ENCODE peak calls at places on chromosomes 1 and 21, in four cellular contexts. R is HCT116, F is GM23338, D is PC-3. Y is an unnamed sample.

GRCh38 chr1:186082235-186082937 is 292.7 kb downstream of the TPR start:
- DNase-seq in R (peak; percentile 35), F (no peak), D (peak; percentile 96), Y (peak; percentile 92)

GRCh38 chr21:38386967-38387366 is 111.3 kb downstream of the ERG start:
- DNase-seq in R (no peak), F (no peak), D (no peak), Y (no peak)

GRCh38 chr1:33997127-33998047 is 133.5 kb downstream of the HMGB4 start:
- DNase-seq in R (no peak), F (no peak), D (no peak), Y (no peak)

GRCh38 chr1:20413136-20413790 is 72.7 kb downstream of the CAMK2N1 start:
- DNase-seq in R (no peak), F (no peak), D (no peak), Y (no peak)

GRCh38 chr1:1032428-1032827 is 12.5 kb downstream of the AGRN start:
- DNase-seq in R (no peak), F (peak; percentile 53), D (no peak), Y (no peak)

GRCh38 chr1:226677121-226678020 is 61.7 kb downstream of the ITPKB start:
- DNase-seq in R (no peak), F (no peak), D (peak; percentile 99), Y (peak; percentile 69)

GRCh38 chr1:51139474-51139873 is 37.4 kb downstream of the C1orf185 start:
- DNase-seq in R (no peak), F (no peak), D (peak; percentile 18), Y (peak; percentile 8)

GRCh38 chr1:39779137-39779536 is 8.0 kb upstream of the OXCT2 start:
- DNase-seq in R (no peak), F (no peak), D (no peak), Y (no peak)

GRCh38 chr1:81937791-81938450 is 137.2 kb downstream of the ADGRL2 start:
- DNase-seq in R (no peak), F (no peak), D (no peak), Y (no peak)

GRCh38 chr21:24988941-24989340 is 618.3 kb downstream of the MRPL39 start:
- DNase-seq in R (no peak), F (no peak), D (no peak), Y (no peak)

GRCh38 chr1:31642366-31642765 is 2.3 kb downstream of the PEF1 start:
- DNase-seq in R (no peak), F (peak; percentile 74), D (no peak), Y (no peak)

GRCh38 chr1:15430787-15431570 is 7.3 kb upstream of the CTRC start:
- DNase-seq in R (no peak), F (peak; percentile 86), D (peak; percentile 59), Y (peak; percentile 55)

GRCh38 chr1:15429701-15430149 is 8.5 kb upstream of the CTRC start:
- DNase-seq in R (no peak), F (no peak), D (peak; percentile 82), Y (no peak)

GRCh38 chr1:15426492-15427279 is 11.6 kb upstream of the CTRC start:
- DNase-seq in R (no peak), F (no peak), D (peak; percentile 51), Y (no peak)

GRCh38 chr1:15427280-15427666 is 11.0 kb upstream of the CTRC start:
- DNase-seq in R (no peak), F (no peak), D (no peak), Y (no peak)

DNA sequence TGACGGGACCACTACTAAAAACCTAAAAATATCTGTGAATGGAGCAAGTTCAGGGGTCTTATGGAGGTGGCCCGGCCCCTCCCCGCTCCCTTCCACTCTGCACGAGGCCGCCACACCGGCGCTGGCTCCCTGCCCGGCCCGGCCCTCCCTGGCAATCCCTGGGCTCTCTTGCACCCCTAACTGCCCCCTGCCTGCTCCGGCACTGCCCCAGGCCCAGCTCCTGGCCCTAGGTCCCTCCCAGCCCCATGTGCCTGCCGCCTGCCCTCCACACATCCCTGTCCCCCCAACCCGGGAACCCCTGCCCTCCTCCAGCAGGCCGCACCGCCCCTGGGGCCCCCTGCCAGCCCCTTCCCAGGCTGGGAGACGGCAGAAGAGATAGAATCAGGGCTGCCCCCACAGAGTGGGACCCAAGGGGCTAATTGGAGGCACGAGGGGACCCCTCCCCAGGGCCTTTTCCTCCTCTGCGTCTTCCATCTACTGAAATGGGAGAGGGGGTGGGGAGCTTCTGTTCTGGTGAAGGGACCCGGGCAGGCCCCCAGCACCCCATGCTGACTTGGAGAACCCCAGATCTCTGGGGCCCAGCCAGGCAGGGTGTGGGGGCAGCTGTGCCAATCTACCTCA is 9.3 kb upstream of the CTRC start:
- DNase-seq in R (no peak), F (no peak), D (no peak), Y (no peak)
- H3K4me1 ChIP-seq in R (peaks cover 69% of the 10 kb centered on the region), F (no peaks in the 10 kb centered on the region), D (peaks cover 41% of the 10 kb centered on the region), Y (no peaks in the 10 kb centered on the region)

DNA sequence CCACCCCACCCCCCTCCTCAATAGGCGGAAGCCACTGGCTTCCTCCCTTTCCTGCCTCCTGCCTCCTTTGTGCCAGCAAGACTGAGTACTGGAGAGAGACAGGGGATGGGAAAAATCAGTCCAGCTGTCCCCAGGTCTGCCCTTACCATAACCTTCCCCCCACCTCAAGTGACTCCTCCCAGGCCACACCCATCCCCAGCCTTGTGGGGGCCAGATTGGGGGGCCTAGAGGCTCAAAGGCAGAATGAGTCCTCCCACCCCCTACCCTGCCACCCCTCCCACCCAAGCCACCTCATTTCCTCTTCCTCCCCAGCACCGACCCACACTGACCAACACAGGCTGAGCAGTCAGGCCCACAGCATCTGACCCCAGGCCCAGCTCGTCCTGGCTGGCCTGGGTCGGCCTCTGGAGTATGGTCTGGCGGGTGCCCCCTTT is at the start of gene TIE1:
- DNase-seq in R (no peak), F (no peak), D (no peak), Y (no peak)
- H3K4me2 ChIP-seq in R (no peak within 1 kb of the TSS), F (no peak within 1 kb of the TSS), D (no peak within 1 kb of the TSS), Y (no peak within 1 kb of the TSS)

DNA sequence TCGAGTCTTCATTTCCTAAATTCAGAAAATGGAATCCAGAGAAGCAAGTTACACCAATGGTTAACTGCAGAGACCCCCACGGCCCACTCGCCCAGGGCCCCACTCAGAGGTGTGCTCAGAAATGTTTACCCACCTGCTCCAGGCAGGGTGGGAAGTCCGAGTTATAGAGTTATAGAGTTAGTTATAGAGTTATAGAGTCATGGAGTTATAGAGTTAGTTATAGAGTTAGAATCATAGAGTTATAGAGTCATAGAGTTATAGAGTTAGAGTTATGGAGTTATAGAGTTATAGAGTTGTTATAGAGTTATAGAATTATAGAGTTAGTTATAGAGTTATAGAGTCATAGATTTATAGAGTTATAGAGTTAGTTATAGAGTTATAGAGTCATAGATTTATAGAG is 31.7 kb downstream of the UBASH3A start:
- DNase-seq in R (no peak), F (no peak), D (no peak), Y (no peak)
- H3K9me2 ChIP-seq in R (no peaks in the 10 kb centered on the region), F (no peaks in the 10 kb centered on the region), D (no peaks in the 10 kb centered on the region), Y (no peaks in the 10 kb centered on the region)

DNA sequence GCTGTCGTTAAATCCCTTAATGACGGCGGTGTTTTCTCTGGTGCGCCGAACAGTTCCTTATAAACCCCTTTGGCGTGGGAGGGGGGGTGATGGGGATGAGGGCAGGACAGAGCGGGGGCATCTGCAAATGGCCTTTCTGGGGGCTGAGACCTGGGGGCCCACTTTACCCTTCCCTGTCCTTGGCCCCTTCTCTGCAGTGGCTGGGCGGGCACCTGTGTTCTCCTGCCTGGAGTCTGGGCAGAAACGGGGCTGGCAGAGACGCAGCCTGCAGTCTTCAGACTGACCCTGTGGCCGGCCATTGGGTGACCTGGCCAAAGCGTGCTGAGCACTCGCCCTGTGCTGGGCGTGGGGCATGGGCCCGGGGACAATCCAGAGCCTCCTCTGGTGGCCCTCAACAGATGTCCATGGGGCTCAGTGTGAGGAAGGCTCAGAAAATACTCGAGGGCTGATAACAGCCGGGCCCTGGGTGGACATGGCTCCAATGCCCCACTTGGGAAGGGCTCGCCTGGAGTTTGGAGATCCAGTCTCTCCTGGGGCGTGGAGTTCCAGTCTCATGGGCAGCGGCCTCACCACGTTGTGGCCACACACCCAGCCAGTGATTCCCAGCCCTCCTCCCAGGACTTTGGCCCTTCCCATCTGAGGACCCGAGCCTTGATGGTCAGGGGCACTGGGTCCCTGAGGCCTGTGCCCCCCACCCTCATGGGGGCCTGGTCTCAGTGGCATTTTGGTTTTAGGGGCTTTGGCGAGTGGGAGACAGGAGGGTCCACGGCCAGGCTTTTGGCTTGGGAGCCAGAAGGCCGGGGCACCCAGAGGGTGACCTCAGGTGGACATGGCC is 50.7 kb upstream of the ACTRT2 start:
- DNase-seq in R (no peak), F (no peak), D (no peak), Y (no peak)
- H3K4me1 ChIP-seq in R (no peaks in the 10 kb centered on the region), F (no peaks in the 10 kb centered on the region), D (no peaks in the 10 kb centered on the region), Y (no peaks in the 10 kb centered on the region)

GRCh38 chr1:15262003-15262377 is 15.0 kb downstream of the FHAD1 start:
- DNase-seq in R (no peak), F (no peak), D (no peak), Y (no peak)
- H3K4me2 ChIP-seq in R (peak overlapping the region; percentile 95), F (no peak overlapping the region), D (no peak overlapping the region), Y (no peak overlapping the region)

GRCh38 chr1:228074954-228075730 is 7.4 kb upstream of the ARF1 start:
- DNase-seq in R (no peak), F (peak; percentile 31), D (no peak), Y (no peak)
- H3K9me2 ChIP-seq in R (no peaks in the 10 kb centered on the region), F (no peaks in the 10 kb centered on the region), D (no peaks in the 10 kb centered on the region), Y (no peaks in the 10 kb centered on the region)

GRCh38 chr1:235326719-235327558 is 1.0 kb downstream of the ARID4B start:
- DNase-seq in R (no peak), F (peak; percentile 69), D (peak; percentile 11), Y (peak; percentile 73)

GRCh38 chr1:235327559-235328270 is at the start of gene ARID4B:
- DNase-seq in R (no peak), F (no peak), D (no peak), Y (no peak)

GRCh38 chr1:235324296-235324695 is 3.7 kb downstream of the ARID4B start:
- DNase-seq in R (no peak), F (no peak), D (no peak), Y (no peak)

GRCh38 chr1:235325139-235325538 is 2.8 kb downstream of the ARID4B start:
- DNase-seq in R (no peak), F (no peak), D (no peak), Y (no peak)

GRCh38 chr1:235325854-235326253 is 2.1 kb downstream of the ARID4B start:
- DNase-seq in R (no peak), F (no peak), D (no peak), Y (no peak)
- H3K4me1 ChIP-seq in R (peaks cover 21% of the 10 kb centered on the region), F (peaks cover 25% of the 10 kb centered on the region), D (peaks cover 16% of the 10 kb centered on the region), Y (peaks cover 28% of the 10 kb centered on the region)

DNA sequence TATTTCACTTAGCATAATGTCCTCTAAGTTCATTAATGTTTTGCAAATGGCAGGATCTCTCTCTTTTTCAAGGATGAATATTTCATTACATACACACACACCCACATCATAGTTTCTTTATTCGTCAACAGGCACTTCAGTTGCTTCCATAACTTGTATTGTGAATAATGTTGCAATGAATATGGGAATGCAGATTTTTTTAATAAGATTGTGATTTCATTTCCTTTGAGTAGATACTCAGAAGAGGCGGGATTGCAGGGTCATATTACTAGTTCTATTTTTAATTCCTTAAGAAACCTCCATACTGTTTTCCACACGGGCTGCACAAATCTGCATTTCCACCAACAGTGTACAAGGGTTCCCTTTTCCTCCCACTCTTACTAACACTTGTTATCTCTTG is 134.0 kb downstream of the CLEC20A start:
- DNase-seq in R (no peak), F (no peak), D (no peak), Y (no peak)
- H3K4me2 ChIP-seq in R (no peak overlapping the region), F (no peak overlapping the region), D (no peak overlapping the region), Y (no peak overlapping the region)

Y was measured in OCI-LY7.